ENCODE peak calls at places on chromosomes 2 and 18, in six cellular contexts. One of them, this sample, is unnamed.

GRCh38 chr2:235463893-235464292 is 29.9 kb upstream of the AGAP1 start:
- DNase-seq in stimulated activated CD4-positive, alpha-beta T cell treated with anti-CD3 and anti-CD28 coated beads, Interleukin-12 subunit alpha, Interleukin-12 subunit beta, amount 100 ng/mL, for 4 hours: no peak
- DNase-seq in neuronal stem cell: no peak
- DNase-seq in A172: no peak
- DNase-seq in hippocampal formation: no peak
- DNase-seq in hypothalamus: peak; percentile 6
- DNase-seq in this sample: no peak

GRCh38 chr18:3703732-3704176 is 253.8 kb downstream of the TGIF1 start:
- DNase-seq in hypothalamus: peak; percentile 39
- DNase-seq in A172: peak; percentile 54
- DNase-seq in neuronal stem cell: peak; percentile 65
- DNase-seq in stimulated activated CD4-positive, alpha-beta T cell treated with anti-CD3 and anti-CD28 coated beads, Interleukin-12 subunit alpha, Interleukin-12 subunit beta, amount 100 ng/mL, for 4 hours: peak; percentile 10
- DNase-seq in hippocampal formation: peak; percentile 70
- DNase-seq in this sample: peak; percentile 65

GRCh38 chr2:67423489-67423888 is 26.4 kb downstream of the ETAA1 start:
- DNase-seq in neuronal stem cell: no peak
- DNase-seq in hypothalamus: no peak
- DNase-seq in stimulated activated CD4-positive, alpha-beta T cell treated with anti-CD3 and anti-CD28 coated beads, Interleukin-12 subunit alpha, Interleukin-12 subunit beta, amount 100 ng/mL, for 4 hours: no peak
- DNase-seq in A172: no peak
- DNase-seq in hippocampal formation: no peak
- DNase-seq in this sample: no peak

GRCh38 chr2:128412181-128412871 is 93.7 kb upstream of the HS6ST1 start:
- DNase-seq in hippocampal formation: no peak
- DNase-seq in A172: no peak
- DNase-seq in neuronal stem cell: no peak
- DNase-seq in hypothalamus: no peak
- DNase-seq in stimulated activated CD4-positive, alpha-beta T cell treated with anti-CD3 and anti-CD28 coated beads, Interleukin-12 subunit alpha, Interleukin-12 subunit beta, amount 100 ng/mL, for 4 hours: no peak
- DNase-seq in this sample: no peak

GRCh38 chr2:46066591-46066990 is 230.6 kb upstream of the EPAS1 start:
- DNase-seq in A172: peak; percentile 29
- DNase-seq in hippocampal formation: no peak
- DNase-seq in stimulated activated CD4-positive, alpha-beta T cell treated with anti-CD3 and anti-CD28 coated beads, Interleukin-12 subunit alpha, Interleukin-12 subunit beta, amount 100 ng/mL, for 4 hours: no peak
- DNase-seq in hypothalamus: no peak
- DNase-seq in neuronal stem cell: no peak
- DNase-seq in this sample: no peak

GRCh38 chr2:118835739-118836410 is 11.6 kb downstream of the EN1 start:
- DNase-seq in neuronal stem cell: peak; percentile 33
- DNase-seq in hypothalamus: no peak
- DNase-seq in hippocampal formation: no peak
- DNase-seq in stimulated activated CD4-positive, alpha-beta T cell treated with anti-CD3 and anti-CD28 coated beads, Interleukin-12 subunit alpha, Interleukin-12 subunit beta, amount 100 ng/mL, for 4 hours: no peak
- DNase-seq in A172: no peak
- DNase-seq in this sample: no peak

GRCh38 chr2:58006256-58006951 is 40.2 kb upstream of the VRK2 start:
- DNase-seq in stimulated activated CD4-positive, alpha-beta T cell treated with anti-CD3 and anti-CD28 coated beads, Interleukin-12 subunit alpha, Interleukin-12 subunit beta, amount 100 ng/mL, for 4 hours: no peak
- DNase-seq in hypothalamus: no peak
- DNase-seq in neuronal stem cell: no peak
- DNase-seq in hippocampal formation: no peak
- DNase-seq in A172: no peak
- DNase-seq in this sample: no peak

GRCh38 chr2:9249036-9249800 is 42.6 kb downstream of the ASAP2 start:
- DNase-seq in hippocampal formation: no peak
- DNase-seq in stimulated activated CD4-positive, alpha-beta T cell treated with anti-CD3 and anti-CD28 coated beads, Interleukin-12 subunit alpha, Interleukin-12 subunit beta, amount 100 ng/mL, for 4 hours: no peak
- DNase-seq in neuronal stem cell: no peak
- DNase-seq in A172: peak; percentile 87
- DNase-seq in hypothalamus: no peak
- DNase-seq in this sample: no peak

GRCh38 chr2:15059870-15060617 is 427.5 kb downstream of the LRATD1 start:
- DNase-seq in A172: no peak
- DNase-seq in hypothalamus: no peak
- DNase-seq in hippocampal formation: no peak
- DNase-seq in neuronal stem cell: no peak
- DNase-seq in stimulated activated CD4-positive, alpha-beta T cell treated with anti-CD3 and anti-CD28 coated beads, Interleukin-12 subunit alpha, Interleukin-12 subunit beta, amount 100 ng/mL, for 4 hours: no peak
- DNase-seq in this sample: no peak

GRCh38 chr2:237674731-237675276 is 47.4 kb downstream of the LRRFIP1 start:
- DNase-seq in neuronal stem cell: no peak
- DNase-seq in A172: peak; percentile 75
- DNase-seq in stimulated activated CD4-positive, alpha-beta T cell treated with anti-CD3 and anti-CD28 coated beads, Interleukin-12 subunit alpha, Interleukin-12 subunit beta, amount 100 ng/mL, for 4 hours: peak; percentile 57
- DNase-seq in hypothalamus: peak; percentile 78
- DNase-seq in hippocampal formation: no peak
- DNase-seq in this sample: peak; percentile 64

GRCh38 chr2:227402959-227403358 is 15.2 kb upstream of the SCYGR1 start:
- DNase-seq in A172: peak; percentile 32
- DNase-seq in hippocampal formation: no peak
- DNase-seq in neuronal stem cell: no peak
- DNase-seq in stimulated activated CD4-positive, alpha-beta T cell treated with anti-CD3 and anti-CD28 coated beads, Interleukin-12 subunit alpha, Interleukin-12 subunit beta, amount 100 ng/mL, for 4 hours: no peak
- DNase-seq in hypothalamus: no peak
- DNase-seq in this sample: no peak

GRCh38 chr18:49304746-49305145 is 155.7 kb downstream of the DYM start:
- DNase-seq in neuronal stem cell: no peak
- DNase-seq in A172: no peak
- DNase-seq in stimulated activated CD4-positive, alpha-beta T cell treated with anti-CD3 and anti-CD28 coated beads, Interleukin-12 subunit alpha, Interleukin-12 subunit beta, amount 100 ng/mL, for 4 hours: no peak
- DNase-seq in hippocampal formation: no peak
- DNase-seq in hypothalamus: no peak
- DNase-seq in this sample: no peak

GRCh38 chr2:229835601-229836283 is 86.1 kb downstream of the TRIP12 start:
- DNase-seq in hypothalamus: no peak
- DNase-seq in neuronal stem cell: no peak
- DNase-seq in hippocampal formation: no peak
- DNase-seq in stimulated activated CD4-positive, alpha-beta T cell treated with anti-CD3 and anti-CD28 coated beads, Interleukin-12 subunit alpha, Interleukin-12 subunit beta, amount 100 ng/mL, for 4 hours: no peak
- DNase-seq in A172: no peak
- DNase-seq in this sample: no peak

GRCh38 chr2:70775148-70775547 is 7.1 kb upstream of the ADD2 start:
- DNase-seq in stimulated activated CD4-positive, alpha-beta T cell treated with anti-CD3 and anti-CD28 coated beads, Interleukin-12 subunit alpha, Interleukin-12 subunit beta, amount 100 ng/mL, for 4 hours: no peak
- DNase-seq in neuronal stem cell: no peak
- DNase-seq in hippocampal formation: no peak
- DNase-seq in A172: peak; percentile 52
- DNase-seq in hypothalamus: no peak
- DNase-seq in this sample: no peak

GRCh38 chr2:16172324-16173175 is 232.2 kb downstream of the MYCN start:
- DNase-seq in A172: no peak
- DNase-seq in hypothalamus: no peak
- DNase-seq in hippocampal formation: no peak
- DNase-seq in neuronal stem cell: no peak
- DNase-seq in stimulated activated CD4-positive, alpha-beta T cell treated with anti-CD3 and anti-CD28 coated beads, Interleukin-12 subunit alpha, Interleukin-12 subunit beta, amount 100 ng/mL, for 4 hours: no peak
- DNase-seq in this sample: no peak

GRCh38 chr2:109466674-109467575 is 146.8 kb downstream of the SEPTIN10 start:
- DNase-seq in stimulated activated CD4-positive, alpha-beta T cell treated with anti-CD3 and anti-CD28 coated beads, Interleukin-12 subunit alpha, Interleukin-12 subunit beta, amount 100 ng/mL, for 4 hours: no peak
- DNase-seq in A172: peak; percentile 75
- DNase-seq in hypothalamus: no peak
- DNase-seq in hippocampal formation: peak; percentile 17
- DNase-seq in neuronal stem cell: no peak
- DNase-seq in this sample: no peak

GRCh38 chr2:13545320-13545719 is 828.6 kb downstream of the TRIB2 start:
- DNase-seq in hippocampal formation: no peak
- DNase-seq in hypothalamus: no peak
- DNase-seq in stimulated activated CD4-positive, alpha-beta T cell treated with anti-CD3 and anti-CD28 coated beads, Interleukin-12 subunit alpha, Interleukin-12 subunit beta, amount 100 ng/mL, for 4 hours: no peak
- DNase-seq in neuronal stem cell: no peak
- DNase-seq in A172: peak; percentile 13
- DNase-seq in this sample: no peak

GRCh38 chr2:48213646-48214045 is 307.3 kb upstream of the FBXO11 start:
- DNase-seq in hippocampal formation: no peak
- DNase-seq in neuronal stem cell: no peak
- DNase-seq in hypothalamus: no peak
- DNase-seq in stimulated activated CD4-positive, alpha-beta T cell treated with anti-CD3 and anti-CD28 coated beads, Interleukin-12 subunit alpha, Interleukin-12 subunit beta, amount 100 ng/mL, for 4 hours: no peak
- DNase-seq in A172: no peak
- DNase-seq in this sample: no peak

GRCh38 chr2:190407246-190407661 is 901 bp upstream of the MFSD6 start:
- DNase-seq in stimulated activated CD4-positive, alpha-beta T cell treated with anti-CD3 and anti-CD28 coated beads, Interleukin-12 subunit alpha, Interleukin-12 subunit beta, amount 100 ng/mL, for 4 hours: no peak
- DNase-seq in hippocampal formation: peak; percentile 69
- DNase-seq in hypothalamus: no peak
- DNase-seq in A172: no peak
- DNase-seq in neuronal stem cell: peak; percentile 15
- DNase-seq in this sample: no peak

GRCh38 chr2:8489221-8489620 is 192.6 kb upstream of the ID2 start:
- DNase-seq in hypothalamus: no peak
- DNase-seq in A172: no peak
- DNase-seq in neuronal stem cell: no peak
- DNase-seq in hippocampal formation: no peak
- DNase-seq in stimulated activated CD4-positive, alpha-beta T cell treated with anti-CD3 and anti-CD28 coated beads, Interleukin-12 subunit alpha, Interleukin-12 subunit beta, amount 100 ng/mL, for 4 hours: no peak
- DNase-seq in this sample: no peak

This sample was measured in midbrain.